ENCODE peak calls at places on chromosome 17, in six cellular contexts. One of them, this sample, is unnamed.

GRCh38 chr17:81558941-81559806 is 7.0 kb upstream of the FAAP100 start:
- DNase-seq in HFF-Myc: no peak
- DNase-seq in activated CD4-positive, alpha-beta T cell treated with anti-CD3 and anti-CD28 coated beads, Interleukin-2, amount 50 U/mL, for 4 hours: no peak
- DNase-seq in RPMI8226: no peak
- DNase-seq in ELR: peak
- DNase-seq in heart right ventricle: no peak
- DNase-seq in this sample: no peak

GRCh38 chr17:4852504-4853075 is 19.4 kb downstream of the MINK1 start:
- DNase-seq in ELR: peak
- DNase-seq in RPMI8226: peak
- DNase-seq in heart right ventricle: no peak
- DNase-seq in activated CD4-positive, alpha-beta T cell treated with anti-CD3 and anti-CD28 coated beads, Interleukin-2, amount 50 U/mL, for 4 hours: no peak
- DNase-seq in HFF-Myc: peak
- DNase-seq in this sample: peak

GRCh38 chr17:79707931-79708891 is 22.5 kb upstream of the ENPP7 start:
- DNase-seq in heart right ventricle: peak
- DNase-seq in activated CD4-positive, alpha-beta T cell treated with anti-CD3 and anti-CD28 coated beads, Interleukin-2, amount 50 U/mL, for 4 hours: peak
- DNase-seq in ELR: peak
- DNase-seq in HFF-Myc: no peak
- DNase-seq in RPMI8226: peak
- DNase-seq in this sample: peak

GRCh38 chr17:74862108-74862901 is 2.6 kb upstream of the GRIN2C start:
- DNase-seq in activated CD4-positive, alpha-beta T cell treated with anti-CD3 and anti-CD28 coated beads, Interleukin-2, amount 50 U/mL, for 4 hours: peak
- DNase-seq in HFF-Myc: no peak
- DNase-seq in ELR: peak
- DNase-seq in heart right ventricle: peak
- DNase-seq in RPMI8226: peak
- DNase-seq in this sample: no peak

GRCh38 chr17:61570118-61570517 is 20.9 kb downstream of the NACA2 start:
- DNase-seq in RPMI8226: no peak
- DNase-seq in heart right ventricle: no peak
- DNase-seq in activated CD4-positive, alpha-beta T cell treated with anti-CD3 and anti-CD28 coated beads, Interleukin-2, amount 50 U/mL, for 4 hours: no peak
- DNase-seq in ELR: peak
- DNase-seq in HFF-Myc: no peak
- DNase-seq in this sample: peak

GRCh38 chr17:7557825-7558543 is 566 bp upstream of the TNFSF13 start:
- DNase-seq in RPMI8226: peak
- DNase-seq in activated CD4-positive, alpha-beta T cell treated with anti-CD3 and anti-CD28 coated beads, Interleukin-2, amount 50 U/mL, for 4 hours: no peak
- DNase-seq in heart right ventricle: peak
- DNase-seq in HFF-Myc: no peak
- DNase-seq in ELR: peak
- DNase-seq in this sample: no peak

GRCh38 chr17:75996665-75997590 is 3.7 kb upstream of the CDK3 start:
- DNase-seq in RPMI8226: no peak
- DNase-seq in HFF-Myc: no peak
- DNase-seq in ELR: peak
- DNase-seq in activated CD4-positive, alpha-beta T cell treated with anti-CD3 and anti-CD28 coated beads, Interleukin-2, amount 50 U/mL, for 4 hours: no peak
- DNase-seq in heart right ventricle: peak
- DNase-seq in this sample: no peak

GRCh38 chr17:7651097-7651958 is 602 bp downstream of the ATP1B2 start:
- DNase-seq in heart right ventricle: no peak
- DNase-seq in RPMI8226: no peak
- DNase-seq in ELR: no peak
- DNase-seq in activated CD4-positive, alpha-beta T cell treated with anti-CD3 and anti-CD28 coated beads, Interleukin-2, amount 50 U/mL, for 4 hours: no peak
- DNase-seq in HFF-Myc: no peak
- DNase-seq in this sample: no peak

GRCh38 chr17:10126554-10127493 is 71.6 kb downstream of the GAS7 start:
- DNase-seq in activated CD4-positive, alpha-beta T cell treated with anti-CD3 and anti-CD28 coated beads, Interleukin-2, amount 50 U/mL, for 4 hours: no peak
- DNase-seq in heart right ventricle: no peak
- DNase-seq in ELR: peak
- DNase-seq in RPMI8226: no peak
- DNase-seq in HFF-Myc: no peak
- DNase-seq in this sample: no peak

GRCh38 chr17:70552230-70552981 is 383.1 kb downstream of the KCNJ2 start:
- DNase-seq in ELR: peak
- DNase-seq in heart right ventricle: peak
- DNase-seq in RPMI8226: peak
- DNase-seq in activated CD4-positive, alpha-beta T cell treated with anti-CD3 and anti-CD28 coated beads, Interleukin-2, amount 50 U/mL, for 4 hours: no peak
- DNase-seq in HFF-Myc: peak
- DNase-seq in this sample: peak

GRCh38 chr17:17855976-17856375 is 19.2 kb upstream of the SREBF1 start:
- DNase-seq in activated CD4-positive, alpha-beta T cell treated with anti-CD3 and anti-CD28 coated beads, Interleukin-2, amount 50 U/mL, for 4 hours: no peak
- DNase-seq in ELR: no peak
- DNase-seq in heart right ventricle: no peak
- DNase-seq in RPMI8226: no peak
- DNase-seq in HFF-Myc: no peak
- DNase-seq in this sample: peak